ENCODE peak calls at places on chromosomes 1 and 21, in nine cellular contexts. N is naive thymus-derived CD4-positive, alpha-beta T cell; R is neuronal stem cell; C is HL-60; S is prostate gland; Y is PC-9; E is lower lobe of right lung; D is DND-41; J is breast epithelium. A is an unnamed sample.

GRCh38 chr1:234340528-234340927 is 32.7 kb upstream of the COA6 start:
- DNase-seq in N (no peak), R (no peak), C (no peak), S (no peak), Y (no peak), E (no peak), D (no peak), J (no peak), A (no peak)

GRCh38 chr1:41664861-41665640 is 180.6 kb upstream of the EDN2 start:
- DNase-seq in N (no peak), R (no peak), C (no peak), S (peak), Y (peak), E (no peak), D (no peak), J (no peak), A (no peak)

GRCh38 chr1:19811206-19811851 is 3.8 kb downstream of the RNF186 start:
- DNase-seq in N (peak), R (no peak), C (peak), S (no peak), Y (no peak), E (peak), D (peak), J (peak), A (peak)

GRCh38 chr1:21020151-21020550 is 156.5 kb downstream of the EIF4G3 start:
- DNase-seq in N (no peak), R (no peak), C (no peak), S (no peak), Y (no peak), E (no peak), D (no peak), J (no peak), A (no peak)

GRCh38 chr1:14486401-14487110 is 111.9 kb upstream of the KAZN start:
- DNase-seq in N (no peak), R (no peak), C (no peak), S (no peak), Y (no peak), E (no peak), D (no peak), J (no peak), A (no peak)

GRCh38 chr1:188425687-188426086 is 1596.9 kb downstream of the PLA2G4A start:
- DNase-seq in N (no peak), R (no peak), C (no peak), S (no peak), Y (no peak), E (no peak), D (no peak), J (no peak), A (no peak)

GRCh38 chr1:11374079-11374747 is 101.2 kb downstream of the UBIAD1 start:
- DNase-seq in N (no peak), R (no peak), C (no peak), S (no peak), Y (no peak), E (no peak), D (peak), J (no peak), A (no peak)

GRCh38 chr1:11873395-11873794 is 14.7 kb upstream of the NPPB start:
- DNase-seq in N (no peak), R (no peak), C (no peak), S (no peak), Y (no peak), E (no peak), D (no peak), J (no peak), A (no peak)

GRCh38 chr1:242525360-242525722 is 844 bp upstream of the PLD5 start:
- DNase-seq in N (no peak), R (peak), C (no peak), S (no peak), Y (no peak), E (no peak), D (no peak), J (no peak), A (no peak)

GRCh38 chr1:145977486-145978476 is 13.3 kb downstream of the POLR3GL start:
- DNase-seq in N (peak), R (peak), C (peak), S (peak), Y (peak), E (peak), D (peak), J (peak), A (peak)

GRCh38 chr1:179230251-179230650 is 774 bp upstream of the ABL2 start:
- DNase-seq in N (no peak), R (no peak), C (no peak), S (no peak), Y (no peak), E (no peak), D (no peak), J (no peak), A (no peak)

GRCh38 chr1:220682901-220683576 is 7.1 kb upstream of the C1orf115 start:
- DNase-seq in N (no peak), R (no peak), C (no peak), S (no peak), Y (no peak), E (no peak), D (no peak), J (no peak), A (no peak)

GRCh38 chr1:229027622-229028182 is 243.2 kb upstream of the RAB4A start:
- DNase-seq in N (peak), R (peak), C (peak), S (no peak), Y (no peak), E (peak), D (peak), J (no peak), A (no peak)

GRCh38 chr21:33386222-33386784 is 16.9 kb upstream of the IFNGR2 start:
- DNase-seq in N (no peak), R (no peak), C (no peak), S (no peak), Y (no peak), E (no peak), D (no peak), J (no peak), A (no peak)

GRCh38 chr21:36117276-36117675 is 17.6 kb upstream of the CBR3 start:
- DNase-seq in N (no peak), R (no peak), C (no peak), S (no peak), Y (no peak), E (no peak), D (no peak), J (no peak), A (no peak)

GRCh38 chr1:87424541-87424940 is 95.9 kb downstream of the LMO4 start:
- DNase-seq in N (no peak), R (no peak), C (no peak), S (no peak), Y (no peak), E (no peak), D (no peak), J (no peak), A (no peak)

GRCh38 chr1:84949664-84950063 is 47.2 kb downstream of the MCOLN2 start:
- DNase-seq in N (no peak), R (no peak), C (no peak), S (no peak), Y (no peak), E (no peak), D (no peak), J (no peak), A (no peak)

GRCh38 chr1:201229771-201230635 is 39.4 kb downstream of the IGFN1 start:
- DNase-seq in N (no peak), R (no peak), C (no peak), S (no peak), Y (peak), E (no peak), D (no peak), J (no peak), A (peak)

GRCh38 chr1:67791686-67792475 is 41.4 kb downstream of the GNG12 start:
- DNase-seq in N (no peak), R (no peak), C (no peak), S (no peak), Y (peak), E (no peak), D (no peak), J (no peak), A (no peak)

GRCh38 chr1:91120915-91121314 is 99.1 kb upstream of the ZNF644 start:
- DNase-seq in N (no peak), R (no peak), C (no peak), S (no peak), Y (no peak), E (no peak), D (no peak), J (no peak), A (no peak)

GRCh38 chr21:32861871-32862270 is 90.3 kb upstream of the PAXBP1 start:
- DNase-seq in N (no peak), R (no peak), C (peak), S (no peak), Y (no peak), E (no peak), D (no peak), J (no peak), A (no peak)

GRCh38 chr1:189438808-189439207 is 1038.9 kb downstream of the BRINP3 start:
- DNase-seq in N (no peak), R (no peak), C (no peak), S (no peak), Y (no peak), E (no peak), D (no peak), J (no peak), A (no peak)

GRCh38 chr1:116819081-116819480 is 64.9 kb downstream of the CD2 start:
- DNase-seq in N (no peak), R (no peak), C (no peak), S (no peak), Y (no peak), E (no peak), D (no peak), J (no peak), A (no peak)

GRCh38 chr1:159921251-159921650 is 4.1 kb downstream of the TAGLN2 start:
- DNase-seq in N (no peak), R (no peak), C (no peak), S (no peak), Y (no peak), E (no peak), D (no peak), J (no peak), A (no peak)

GRCh38 chr21:30615199-30615598 is 1.0 kb upstream of the KRTAP20-1 start:
- DNase-seq in N (no peak), R (no peak), C (no peak), S (no peak), Y (no peak), E (no peak), D (no peak), J (no peak), A (no peak)

GRCh38 chr1:73674945-73675561 is 522.9 kb downstream of the LRRIQ3 start:
- DNase-seq in N (no peak), R (no peak), C (no peak), S (no peak), Y (no peak), E (no peak), D (no peak), J (no peak), A (no peak)

GRCh38 chr1:65924471-65924870 is 131.8 kb downstream of the PDE4B start:
- DNase-seq in N (no peak), R (no peak), C (no peak), S (no peak), Y (no peak), E (no peak), D (no peak), J (no peak), A (no peak)

GRCh38 chr1:202254454-202255252 is 61.1 kb downstream of the LGR6 start:
- DNase-seq in N (no peak), R (no peak), C (no peak), S (no peak), Y (peak), E (no peak), D (no peak), J (peak), A (no peak)

GRCh38 chr21:45655071-45655470 is 11.5 kb downstream of the PCBP3 start:
- DNase-seq in N (no peak), R (no peak), C (no peak), S (no peak), Y (no peak), E (no peak), D (no peak), J (no peak), A (no peak)

GRCh38 chr1:56881417-56881816 is 26.8 kb downstream of the C8A start:
- DNase-seq in N (no peak), R (no peak), C (no peak), S (no peak), Y (no peak), E (no peak), D (no peak), J (no peak), A (no peak)

GRCh38 chr1:175116210-175116798 is 48.7 kb downstream of the TNN start:
- DNase-seq in N (no peak), R (no peak), C (no peak), S (no peak), Y (no peak), E (no peak), D (no peak), J (no peak), A (no peak)

GRCh38 chr1:64343105-64343960 is 126.6 kb upstream of the CACHD1 start:
- DNase-seq in N (no peak), R (no peak), C (no peak), S (peak), Y (peak), E (no peak), D (no peak), J (peak), A (no peak)

GRCh38 chr1:206503591-206504362 is 3.6 kb upstream of the RASSF5 start:
- DNase-seq in N (no peak), R (no peak), C (peak), S (no peak), Y (peak), E (peak), D (no peak), J (no peak), A (peak)

GRCh38 chr1:147641695-147642592 is 28.4 kb downstream of the ACP6 start:
- DNase-seq in N (peak), R (peak), C (peak), S (peak), Y (no peak), E (no peak), D (peak), J (no peak), A (no peak)

GRCh38 chr1:67347688-67348472 is 40.2 kb downstream of the IL12RB2 start:
- DNase-seq in N (no peak), R (peak), C (peak), S (peak), Y (peak), E (no peak), D (peak), J (no peak), A (peak)

GRCh38 chr1:33130297-33130696 is 49.3 kb downstream of the AZIN2 start:
- DNase-seq in N (no peak), R (no peak), C (no peak), S (no peak), Y (no peak), E (no peak), D (no peak), J (no peak), A (no peak)

GRCh38 chr1:94125551-94126514 is 4.9 kb upstream of the ABCA4 start:
- DNase-seq in N (no peak), R (no peak), C (no peak), S (no peak), Y (no peak), E (no peak), D (no peak), J (no peak), A (no peak)

GRCh38 chr1:240612811-240613210 is 856 bp upstream of the GREM2 start:
- DNase-seq in N (no peak), R (no peak), C (no peak), S (no peak), Y (no peak), E (no peak), D (no peak), J (no peak), A (no peak)

GRCh38 chr1:165392634-165393571 is 36.4 kb upstream of the LMX1A start:
- DNase-seq in N (peak), R (peak), C (peak), S (peak), Y (peak), E (peak), D (peak), J (peak), A (peak)

GRCh38 chr1:204977327-204977726 is 65.7 kb upstream of the CNTN2 start:
- DNase-seq in N (no peak), R (no peak), C (no peak), S (no peak), Y (no peak), E (no peak), D (no peak), J (no peak), A (no peak)
- H3K4me3 ChIP-seq in N (no peak), R (no peak), C (no peak), S (no peak), Y (no peak), E (no peak), D (no peak), J (no peak), A (no peak)

DNA sequence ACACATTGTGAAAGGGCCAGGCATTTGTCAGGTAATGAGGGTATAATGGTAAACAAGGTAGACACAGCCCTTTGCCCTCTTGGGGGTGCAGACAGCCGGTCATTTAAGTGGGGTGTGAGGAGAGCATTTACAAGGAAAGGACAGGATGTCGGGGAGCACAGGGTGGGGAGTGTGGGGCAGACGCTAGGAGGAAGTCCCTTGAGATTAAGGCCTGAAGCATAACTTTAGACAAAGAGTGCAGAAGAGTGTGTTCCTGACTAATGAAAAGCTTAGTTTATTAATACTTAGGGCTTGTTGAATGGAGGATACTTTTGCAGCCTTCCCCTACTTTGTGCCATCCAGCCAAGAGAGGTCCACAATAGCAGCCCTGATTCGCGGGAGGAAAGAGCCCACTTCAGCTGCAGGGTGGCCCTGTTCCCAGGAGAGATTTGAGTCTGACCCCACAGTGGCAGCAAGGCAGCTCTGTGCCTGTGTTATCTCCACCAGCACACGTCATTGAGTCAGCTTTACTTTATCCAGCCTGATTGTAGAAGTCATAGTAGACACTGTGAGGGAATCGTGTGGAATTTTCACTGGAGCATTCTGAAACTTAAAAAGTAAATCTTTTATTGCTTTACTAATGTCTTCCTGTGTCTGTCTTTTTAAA is 35.1 kb downstream of the MPZL1 start:
- DNase-seq in N (no peak), R (no peak), C (peak), S (no peak), Y (no peak), E (no peak), D (no peak), J (no peak), A (no peak)
- H3K27ac ChIP-seq in N (no peak), R (no peak), C (peak), S (no peak), Y (no peak), E (no peak), D (no peak), J (no peak), A (no peak)

DNA sequence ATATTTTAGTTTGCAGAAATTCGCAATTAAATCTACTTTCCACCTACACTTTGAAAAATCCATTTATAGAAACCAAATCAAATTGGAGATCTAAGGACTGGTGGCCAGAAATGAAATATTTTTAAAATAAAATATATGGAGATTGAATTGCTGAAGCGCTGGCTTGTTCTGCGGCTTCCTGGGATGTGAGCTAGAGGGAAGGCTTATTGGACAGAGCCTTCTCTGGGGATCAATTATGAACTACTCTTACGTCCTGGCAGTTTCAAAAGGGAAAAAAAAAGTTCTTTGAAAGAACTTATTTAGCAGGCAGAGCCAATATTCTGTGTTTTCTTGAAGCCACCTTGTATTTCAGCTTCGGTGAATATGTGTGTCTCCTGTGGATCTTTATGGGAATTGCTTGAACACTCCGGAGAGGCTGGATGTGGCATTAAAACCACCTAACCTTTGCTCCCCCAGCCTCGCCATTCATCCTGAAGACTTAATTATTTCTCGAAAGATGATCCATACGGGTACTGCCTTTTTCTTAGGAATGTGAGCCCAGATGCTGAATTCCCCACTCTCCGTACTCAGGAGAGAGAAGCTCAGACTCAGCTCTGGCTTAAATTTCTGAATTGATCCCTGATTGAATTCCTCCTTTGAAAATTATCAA is 478.9 kb upstream of the VAMP3 start:
- DNase-seq in N (no peak), R (no peak), C (no peak), S (no peak), Y (no peak), E (no peak), D (no peak), J (no peak), A (no peak)
- H3K4me3 ChIP-seq in N (no peak), R (no peak), C (no peak), S (no peak), Y (no peak), E (no peak), D (no peak), J (no peak), A (no peak)

GRCh38 chr21:39209334-39209688 is 26.1 kb upstream of the PSMG1 start:
- DNase-seq in N (no peak), R (no peak), C (no peak), S (no peak), Y (no peak), E (no peak), D (no peak), J (no peak), A (no peak)
- H3K27ac ChIP-seq in N (no peak), R (no peak), C (no peak), S (no peak), Y (no peak), E (no peak), D (no peak), J (no peak), A (peak)

GRCh38 chr1:2916153-2916552 is 105.1 kb upstream of the ACTRT2 start:
- DNase-seq in N (no peak), R (no peak), C (no peak), S (no peak), Y (no peak), E (no peak), D (no peak), J (no peak), A (no peak)
- H3K4me3 ChIP-seq in N (no peak), R (peak), C (no peak), S (no peak), Y (no peak), E (no peak), D (no peak), J (no peak), A (no peak)

DNA sequence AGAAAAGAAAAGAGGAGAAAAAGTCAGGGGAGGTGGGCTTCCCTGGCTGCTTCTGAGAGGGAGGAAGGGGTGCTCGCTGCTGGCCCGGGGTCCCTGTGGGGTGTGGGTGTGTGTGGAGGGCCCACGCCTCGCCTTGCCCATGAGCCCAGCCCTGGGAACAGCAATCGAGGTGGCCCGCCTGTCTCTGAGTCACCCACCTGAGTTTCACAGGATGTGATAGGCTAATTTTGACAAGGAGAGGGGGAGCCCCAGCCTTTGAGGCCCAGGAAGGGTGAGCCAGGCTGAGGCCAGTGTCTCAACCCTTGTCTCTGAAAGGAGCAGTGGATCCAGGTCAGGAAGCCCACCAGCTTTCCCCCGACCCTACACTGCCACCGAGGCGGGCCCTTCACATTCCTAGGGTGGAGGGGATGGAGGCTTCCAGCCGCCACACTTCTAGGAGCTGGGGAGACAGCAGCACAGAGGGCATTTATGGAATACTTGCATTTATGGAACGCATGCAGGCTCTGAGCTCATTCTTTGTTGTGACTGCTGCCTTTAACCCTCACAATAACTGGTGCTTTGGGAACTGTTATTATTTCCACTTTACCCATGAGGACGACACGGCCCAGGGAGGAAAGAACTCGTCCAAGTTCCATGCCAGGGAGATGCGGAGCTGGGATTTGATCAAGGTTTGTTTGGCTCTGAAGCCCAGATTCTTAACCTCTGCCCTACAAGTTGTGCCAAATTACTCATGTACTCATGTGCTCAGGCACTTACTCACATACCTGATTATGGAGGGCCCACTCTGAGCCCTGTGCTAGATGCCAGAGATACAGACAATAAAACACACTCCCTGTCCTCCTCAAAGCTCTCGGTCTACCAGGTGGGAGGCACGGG is 49.3 kb upstream of the IFNLR1 start:
- DNase-seq in N (no peak), R (no peak), C (no peak), S (peak), Y (peak), E (no peak), D (no peak), J (no peak), A (no peak)
- H3K27ac ChIP-seq in N (no peak), R (no peak), C (no peak), S (no peak), Y (peak), E (no peak), D (no peak), J (no peak), A (no peak)

GRCh38 chr1:38047603-38048146 is 1.1 kb upstream of the POU3F1 start:
- DNase-seq in N (no peak), R (no peak), C (no peak), S (no peak), Y (no peak), E (no peak), D (no peak), J (no peak), A (no peak)
- H3K4me3 ChIP-seq in N (no peak), R (peak), C (no peak), S (peak), Y (peak), E (peak), D (no peak), J (peak), A (peak)

A was measured in dorsolateral prefrontal cortex.